ENCODE peak calls at places on chromosome 1, in seven cellular contexts. One of them, this sample, is unnamed.

GRCh38 chr1:21491483-21492170 is 17.6 kb upstream of the ALPL start:
- DNase-seq in choroid plexus epithelial cell: peak
- DNase-seq in fibroblast of the conjunctiva: no peak
- DNase-seq in Kasumi-1: no peak
- DNase-seq in dermis microvascular lymphatic vessel endothelial cell: no peak
- DNase-seq in heart right ventricle: peak
- DNase-seq in NCI-H1048: no peak
- DNase-seq in this sample: peak

GRCh38 chr1:14599787-14600186 is 1.3 kb downstream of the KAZN start:
- DNase-seq in dermis microvascular lymphatic vessel endothelial cell: no peak
- DNase-seq in Kasumi-1: no peak
- DNase-seq in heart right ventricle: no peak
- DNase-seq in choroid plexus epithelial cell: no peak
- DNase-seq in NCI-H1048: no peak
- DNase-seq in fibroblast of the conjunctiva: no peak
- DNase-seq in this sample: no peak

GRCh38 chr1:60428161-60428560 is 354.6 kb upstream of the C1orf87 start:
- DNase-seq in Kasumi-1: no peak
- DNase-seq in fibroblast of the conjunctiva: peak
- DNase-seq in choroid plexus epithelial cell: peak
- DNase-seq in dermis microvascular lymphatic vessel endothelial cell: no peak
- DNase-seq in heart right ventricle: no peak
- DNase-seq in NCI-H1048: no peak
- DNase-seq in this sample: no peak

GRCh38 chr1:39105061-39105840 is 79.1 kb downstream of the NDUFS5 start:
- DNase-seq in fibroblast of the conjunctiva: no peak
- DNase-seq in Kasumi-1: no peak
- DNase-seq in heart right ventricle: peak
- DNase-seq in NCI-H1048: no peak
- DNase-seq in choroid plexus epithelial cell: peak
- DNase-seq in dermis microvascular lymphatic vessel endothelial cell: peak
- DNase-seq in this sample: peak

GRCh38 chr1:31397360-31398095 is 15.5 kb upstream of the SERINC2 start:
- DNase-seq in dermis microvascular lymphatic vessel endothelial cell: no peak
- DNase-seq in NCI-H1048: no peak
- DNase-seq in choroid plexus epithelial cell: no peak
- DNase-seq in fibroblast of the conjunctiva: no peak
- DNase-seq in Kasumi-1: no peak
- DNase-seq in heart right ventricle: no peak
- DNase-seq in this sample: no peak

GRCh38 chr1:64757213-64757612 is 12.3 kb downstream of the RAVER2 start:
- DNase-seq in heart right ventricle: no peak
- DNase-seq in NCI-H1048: no peak
- DNase-seq in dermis microvascular lymphatic vessel endothelial cell: no peak
- DNase-seq in fibroblast of the conjunctiva: no peak
- DNase-seq in Kasumi-1: no peak
- DNase-seq in choroid plexus epithelial cell: no peak
- DNase-seq in this sample: no peak

GRCh38 chr1:162144853-162145252 is 75.4 kb downstream of the NOS1AP start:
- DNase-seq in Kasumi-1: no peak
- DNase-seq in NCI-H1048: no peak
- DNase-seq in fibroblast of the conjunctiva: no peak
- DNase-seq in dermis microvascular lymphatic vessel endothelial cell: no peak
- DNase-seq in choroid plexus epithelial cell: no peak
- DNase-seq in heart right ventricle: no peak
- DNase-seq in this sample: no peak

GRCh38 chr1:39491146-39491921 is at the start of gene BMP8A:
- DNase-seq in dermis microvascular lymphatic vessel endothelial cell: peak
- DNase-seq in choroid plexus epithelial cell: peak
- DNase-seq in fibroblast of the conjunctiva: no peak
- DNase-seq in heart right ventricle: no peak
- DNase-seq in NCI-H1048: no peak
- DNase-seq in Kasumi-1: peak
- DNase-seq in this sample: peak

GRCh38 chr1:7680791-7681165 is 90.3 kb upstream of the VAMP3 start:
- DNase-seq in dermis microvascular lymphatic vessel endothelial cell: no peak
- DNase-seq in Kasumi-1: no peak
- DNase-seq in choroid plexus epithelial cell: no peak
- DNase-seq in heart right ventricle: no peak
- DNase-seq in fibroblast of the conjunctiva: no peak
- DNase-seq in NCI-H1048: no peak
- DNase-seq in this sample: no peak

GRCh38 chr1:53334781-53335180 is 6.9 kb upstream of the LRP8 start:
- DNase-seq in heart right ventricle: no peak
- DNase-seq in choroid plexus epithelial cell: no peak
- DNase-seq in Kasumi-1: peak
- DNase-seq in NCI-H1048: no peak
- DNase-seq in fibroblast of the conjunctiva: no peak
- DNase-seq in dermis microvascular lymphatic vessel endothelial cell: no peak
- DNase-seq in this sample: no peak

GRCh38 chr1:93784538-93784937 is 94.5 kb downstream of the DNTTIP2 start:
- DNase-seq in Kasumi-1: no peak
- DNase-seq in dermis microvascular lymphatic vessel endothelial cell: no peak
- DNase-seq in choroid plexus epithelial cell: no peak
- DNase-seq in fibroblast of the conjunctiva: no peak
- DNase-seq in heart right ventricle: no peak
- DNase-seq in NCI-H1048: no peak
- DNase-seq in this sample: no peak

GRCh38 chr1:203288351-203288894 is 16.9 kb upstream of the BTG2 start:
- DNase-seq in choroid plexus epithelial cell: no peak
- DNase-seq in fibroblast of the conjunctiva: no peak
- DNase-seq in NCI-H1048: no peak
- DNase-seq in dermis microvascular lymphatic vessel endothelial cell: no peak
- DNase-seq in Kasumi-1: no peak
- DNase-seq in heart right ventricle: no peak
- DNase-seq in this sample: no peak

GRCh38 chr1:113786055-113786454 is 26.2 kb downstream of the RSBN1 start:
- DNase-seq in fibroblast of the conjunctiva: no peak
- DNase-seq in NCI-H1048: no peak
- DNase-seq in choroid plexus epithelial cell: peak
- DNase-seq in dermis microvascular lymphatic vessel endothelial cell: no peak
- DNase-seq in heart right ventricle: no peak
- DNase-seq in Kasumi-1: no peak
- DNase-seq in this sample: no peak

GRCh38 chr1:60287536-60287935 is 214.0 kb upstream of the C1orf87 start:
- DNase-seq in NCI-H1048: no peak
- DNase-seq in fibroblast of the conjunctiva: no peak
- DNase-seq in dermis microvascular lymphatic vessel endothelial cell: no peak
- DNase-seq in heart right ventricle: no peak
- DNase-seq in Kasumi-1: no peak
- DNase-seq in choroid plexus epithelial cell: no peak
- DNase-seq in this sample: no peak

GRCh38 chr1:14955986-14956385 is 197.6 kb upstream of the TMEM51 start:
- DNase-seq in choroid plexus epithelial cell: no peak
- DNase-seq in fibroblast of the conjunctiva: no peak
- DNase-seq in NCI-H1048: no peak
- DNase-seq in Kasumi-1: no peak
- DNase-seq in heart right ventricle: no peak
- DNase-seq in dermis microvascular lymphatic vessel endothelial cell: no peak
- DNase-seq in this sample: no peak

GRCh38 chr1:37477946-37478345 is 3.6 kb downstream of the ZC3H12A start:
- DNase-seq in NCI-H1048: no peak
- DNase-seq in heart right ventricle: no peak
- DNase-seq in dermis microvascular lymphatic vessel endothelial cell: no peak
- DNase-seq in fibroblast of the conjunctiva: no peak
- DNase-seq in Kasumi-1: no peak
- DNase-seq in choroid plexus epithelial cell: no peak
- DNase-seq in this sample: no peak

GRCh38 chr1:173330149-173330951 is 123.2 kb upstream of the TNFSF4 start:
- DNase-seq in dermis microvascular lymphatic vessel endothelial cell: peak
- DNase-seq in fibroblast of the conjunctiva: peak
- DNase-seq in choroid plexus epithelial cell: peak
- DNase-seq in Kasumi-1: peak
- DNase-seq in NCI-H1048: no peak
- DNase-seq in heart right ventricle: no peak
- DNase-seq in this sample: peak

GRCh38 chr1:117607471-117607870 is 1.6 kb downstream of the TENT5C start:
- DNase-seq in dermis microvascular lymphatic vessel endothelial cell: no peak
- DNase-seq in Kasumi-1: peak
- DNase-seq in NCI-H1048: no peak
- DNase-seq in choroid plexus epithelial cell: no peak
- DNase-seq in heart right ventricle: no peak
- DNase-seq in fibroblast of the conjunctiva: no peak
- DNase-seq in this sample: peak

This sample was measured in astrocyte of the hippocampus.